ENCODE peak calls at places on chromosomes 3 and 15, in nine cellular contexts. Q, M, I, S, L, P, E, J and W are unnamed samples.

GRCh38 chr15:45785897-45786296 is 151.1 kb downstream of the SQOR start:
- DNase-seq in Q (no peak), M (no peak), I (no peak), S (no peak), L (no peak), P (no peak), E (no peak), J (no peak), W (no peak)

GRCh38 chr3:184250167-184250828 is 826 bp downstream of the EEF1AKMT4 start:
- DNase-seq in Q (peak; percentile 92), M (peak; percentile 94), I (peak; percentile 91), S (peak; percentile 86), L (peak; percentile 72), P (peak; percentile 68), E (peak; percentile 93), J (peak; percentile 90), W (peak; percentile 74)

GRCh38 chr3:3127432-3128010 is 781 bp downstream of the TRNT1 start:
- DNase-seq in Q (no peak), M (peak; percentile 24), I (no peak), S (peak; percentile 23), L (peak; percentile 19), P (no peak), E (peak; percentile 30), J (peak; percentile 5), W (peak; percentile 20)

GRCh38 chr15:71003314-71003713 is 110.7 kb downstream of the LRRC49 start:
- DNase-seq in Q (no peak), M (no peak), I (no peak), S (no peak), L (no peak), P (no peak), E (peak; percentile 29), J (peak; percentile 32), W (no peak)

GRCh38 chr3:10192953-10193691 is 28.4 kb downstream of the IRAK2 start:
- DNase-seq in Q (no peak), M (peak; percentile 89), I (no peak), S (peak; percentile 54), L (peak; percentile 23), P (no peak), E (peak; percentile 97), J (peak; percentile 64), W (peak; percentile 28)

GRCh38 chr3:192091831-192092230 is 630.9 kb downstream of the PYDC2 start:
- DNase-seq in Q (no peak), M (no peak), I (no peak), S (no peak), L (no peak), P (no peak), E (peak; percentile 70), J (no peak), W (no peak)

GRCh38 chr3:53509494-53509893 is 15.1 kb downstream of the CACNA1D start:
- DNase-seq in Q (no peak), M (no peak), I (no peak), S (no peak), L (no peak), P (no peak), E (no peak), J (no peak), W (no peak)

GRCh38 chr15:83278191-83278590 is 6.3 kb downstream of the BNC1 start:
- DNase-seq in Q (no peak), M (no peak), I (no peak), S (no peak), L (no peak), P (no peak), E (peak; percentile 75), J (peak; percentile 81), W (no peak)

GRCh38 chr15:42444415-42445063 is 46.4 kb downstream of the ZNF106 start:
- DNase-seq in Q (no peak), M (no peak), I (no peak), S (no peak), L (no peak), P (no peak), E (peak; percentile 37), J (peak; percentile 75), W (no peak)

GRCh38 chr3:192130534-192131132 is 596.7 kb downstream of the FGF12 start:
- DNase-seq in Q (peak; percentile 49), M (peak; percentile 83), I (no peak), S (no peak), L (no peak), P (peak; percentile 40), E (peak; percentile 74), J (peak; percentile 37), W (peak; percentile 22)

GRCh38 chr15:87733005-87733404 is 523.5 kb downstream of the NTRK3 start:
- DNase-seq in Q (no peak), M (no peak), I (no peak), S (no peak), L (no peak), P (no peak), E (peak; percentile 24), J (no peak), W (no peak)